ENCODE peak calls at places on chromosome 15, in five cellular contexts. S is neural progenitor cell, I is uterus, E is WERI-Rb-1, B is A549. C is an unnamed sample.

GRCh38 chr15:70555713-70556112 is 207.6 kb downstream of the UACA start:
- DNase-seq in B (no peak), E (no peak), I (no peak), S (no peak), C (no peak)

GRCh38 chr15:76866716-76867321 is 38.3 kb downstream of the SCAPER start:
- DNase-seq in B (peak), S (peak), E (peak), I (no peak), C (no peak)

GRCh38 chr15:70494861-70495571 is 268.3 kb downstream of the UACA start:
- DNase-seq in I (no peak), B (peak), S (peak), E (peak), C (peak)

GRCh38 chr15:68820205-68820588 is 498 bp downstream of the ANP32A start:
- DNase-seq in B (peak), E (peak), S (peak), I (peak), C (no peak)

GRCh38 chr15:58448906-58449305 is 17.1 kb downstream of the LIPC start:
- DNase-seq in E (no peak), I (no peak), S (no peak), B (no peak), C (no peak)

GRCh38 chr15:61032600-61033286 is 196.4 kb downstream of the RORA start:
- DNase-seq in S (no peak), I (no peak), E (no peak), B (no peak), C (no peak)

GRCh38 chr15:98017150-98017964 is 56.9 kb downstream of the ARRDC4 start:
- DNase-seq in B (no peak), S (no peak), I (no peak), E (no peak), C (no peak)

GRCh38 chr15:74758736-74759135 is 10.1 kb downstream of the CYP1A2 start:
- DNase-seq in E (no peak), S (no peak), B (no peak), I (no peak), C (no peak)

GRCh38 chr15:74170845-74171578 is 2.5 kb upstream of the ISLR start:
- DNase-seq in S (no peak), I (no peak), B (no peak), E (no peak), C (peak)

GRCh38 chr15:27826902-27827321 is 272.2 kb downstream of the OCA2 start:
- DNase-seq in B (no peak), I (no peak), E (no peak), S (no peak), C (no peak)

GRCh38 chr15:78365931-78366330 is 25.8 kb downstream of the CRABP1 start:
- DNase-seq in I (no peak), S (no peak), B (no peak), E (no peak), C (no peak)

GRCh38 chr15:35724626-35725025 is 178.7 kb upstream of the DPH6 start:
- DNase-seq in I (no peak), E (no peak), S (no peak), B (no peak), C (no peak)

GRCh38 chr15:100661161-100661560 is 58.8 kb downstream of the ASB7 start:
- DNase-seq in E (no peak), B (no peak), I (no peak), S (no peak), C (no peak)

GRCh38 chr15:78394981-78395619 is 42.9 kb upstream of the IREB2 start:
- DNase-seq in I (no peak), S (peak), E (no peak), B (no peak), C (no peak)

DNA sequence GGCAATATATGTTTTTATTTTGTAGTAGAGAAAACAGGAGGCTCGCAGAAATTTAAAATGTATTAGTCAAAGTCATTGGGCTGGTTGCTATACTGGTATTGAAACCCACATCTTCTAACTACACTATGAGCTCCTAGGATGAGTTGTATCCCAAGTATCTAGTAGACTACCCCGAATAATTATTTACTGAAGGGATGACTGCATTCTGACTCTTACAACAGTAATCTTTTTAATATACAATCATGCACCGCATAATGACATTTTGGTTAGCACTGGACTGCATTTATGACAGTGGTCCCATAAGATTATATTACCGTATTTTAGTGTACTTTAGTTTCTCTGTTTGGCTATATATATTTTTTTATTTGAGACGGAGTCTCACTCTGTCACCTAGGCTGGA is 15.3 kb downstream of the PIGB start:
- DNase-seq in S (no peak), B (no peak), I (no peak), E (no peak), C (no peak)
- TF ChIP-seq CTCF in S (no peak), B (no peak), I (no peak), E (no peak), C (no peak)

GRCh38 chr15:43824302-43825246 is at the start of gene MFAP1:
- DNase-seq in S (peak), I (peak), E (peak), B (peak), C (peak)
- TF ChIP-seq CTCF in S (no peak), I (peak), E (no peak), B (no peak), C (no peak)

DNA sequence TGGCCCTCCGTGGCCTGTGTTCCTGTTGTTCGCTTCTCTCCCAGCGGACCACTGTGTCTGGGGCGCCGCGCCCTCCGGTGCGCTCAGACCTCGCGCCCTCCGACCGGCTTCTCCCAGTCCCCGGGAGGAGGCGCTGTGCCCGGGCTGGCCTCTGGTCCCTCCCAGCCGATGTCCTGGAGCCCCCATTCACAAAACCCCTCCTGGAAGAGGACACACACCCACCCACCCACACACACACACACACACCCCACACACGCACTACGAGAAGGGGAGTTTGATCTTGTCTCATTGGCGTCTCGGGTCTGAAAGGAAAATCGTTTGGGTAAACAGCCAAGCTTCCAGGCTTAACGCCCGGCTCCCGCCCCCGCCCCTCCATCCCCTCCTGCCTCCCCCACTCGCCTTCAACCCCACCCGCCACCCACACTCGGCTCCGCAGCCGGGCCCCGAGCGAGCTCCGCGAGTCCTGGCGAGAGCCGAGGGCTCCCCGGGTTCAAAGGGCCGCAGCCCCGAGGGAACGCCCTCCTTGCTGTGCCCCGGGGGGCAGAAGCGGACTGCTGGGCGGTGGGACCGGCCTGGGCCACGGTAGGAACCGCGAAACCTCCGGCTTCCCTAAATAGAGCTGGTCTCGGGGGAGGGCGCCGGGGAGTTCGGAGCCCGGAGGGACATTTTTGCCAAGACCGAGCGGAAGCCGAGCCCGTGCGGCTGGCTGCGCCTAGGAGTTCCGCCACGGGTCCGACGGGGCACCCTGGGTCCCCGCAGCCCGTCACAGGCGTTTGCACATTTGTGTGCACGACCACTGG is 23.6 kb downstream of the NR2F2 start:
- DNase-seq in I (peak), B (no peak), E (no peak), S (peak), C (no peak)
- TF ChIP-seq CTCF in I (peak), B (peak), E (peak), S (peak), C (peak)

GRCh38 chr15:56249080-56249479 is 5.4 kb upstream of the RFX7 start:
- DNase-seq in E (peak), B (peak), S (peak), I (no peak), C (no peak)
- TF ChIP-seq CTCF in E (peak), B (peak), S (peak), I (no peak), C (no peak)